ENCODE peak calls at places on chromosomes 2 and 18, in seven cellular contexts. Q is breast epithelium; N is effector memory CD4-positive, alpha-beta T cell; G is fibroblast of the aortic adventitia; V is NCI-H774; H is left cardiac atrium; S is NCI-H1105 treated with DMSO at 0.1 percent for 48 hours. K is an unnamed sample.

GRCh38 chr2:173667415-173667814 is 297.8 kb downstream of the SP3 start:
- DNase-seq in S (no peak), V (no peak), N (no peak), G (no peak), Q (no peak), H (no peak), K (peak)

GRCh38 chr18:50008306-50008705 is 186.6 kb downstream of the MYO5B start:
- DNase-seq in S (no peak), H (no peak), N (no peak), Q (no peak), V (no peak), G (no peak), K (no peak)

GRCh38 chr2:186256540-186256939 is 229.5 kb upstream of the ZC3H15 start:
- DNase-seq in N (no peak), S (peak), V (peak), G (peak), Q (no peak), H (no peak), K (peak)

GRCh38 chr2:154402138-154402714 is 296.3 kb upstream of the KCNJ3 start:
- DNase-seq in N (no peak), S (peak), V (no peak), G (peak), H (no peak), Q (no peak), K (peak)

GRCh38 chr2:130796280-130796679 is 40.4 kb upstream of the ARHGEF4 start:
- DNase-seq in N (no peak), S (no peak), H (no peak), Q (no peak), G (no peak), V (no peak), K (no peak)

GRCh38 chr18:1559563-1559962 is 654.9 kb downstream of the ADCYAP1 start:
- DNase-seq in N (no peak), G (no peak), H (no peak), V (no peak), Q (no peak), S (no peak), K (no peak)

GRCh38 chr2:235055891-235056516 is 104.2 kb downstream of the SH3BP4 start:
- DNase-seq in H (no peak), V (no peak), S (no peak), G (peak), Q (no peak), N (no peak), K (peak)

GRCh38 chr18:3931013-3931315 is 481.0 kb downstream of the TGIF1 start:
- DNase-seq in Q (no peak), H (no peak), V (no peak), N (no peak), G (no peak), S (no peak), K (no peak)

GRCh38 chr2:200703926-200704637 is 107.6 kb upstream of the BZW1 start:
- DNase-seq in V (no peak), H (no peak), S (no peak), Q (no peak), G (no peak), N (no peak), K (no peak)

GRCh38 chr2:45178854-45179253 is 169.6 kb upstream of the SIX2 start:
- DNase-seq in N (no peak), Q (no peak), H (no peak), G (peak), S (no peak), V (no peak), K (peak)

GRCh38 chr18:11891737-11892136 is 16.4 kb downstream of the MPPE1 start:
- DNase-seq in H (no peak), G (no peak), S (no peak), V (no peak), N (no peak), Q (no peak), K (no peak)

GRCh38 chr2:239002591-239002959 is 154.7 kb downstream of the TWIST2 start:
- DNase-seq in Q (no peak), S (no peak), N (no peak), V (no peak), G (no peak), H (no peak), K (no peak)

GRCh38 chr2:88669371-88670214 is 21.9 kb upstream of the RPIA start:
- DNase-seq in S (peak), N (no peak), Q (no peak), V (peak), G (peak), H (no peak), K (peak)

GRCh38 chr2:112230371-112230770 is 24.5 kb downstream of the ZC3H8 start:
- DNase-seq in H (no peak), G (no peak), Q (no peak), N (no peak), S (no peak), V (no peak), K (no peak)

GRCh38 chr2:130964931-130965330 is 128.2 kb downstream of the ARHGEF4 start:
- DNase-seq in V (no peak), N (no peak), S (no peak), G (no peak), H (no peak), Q (no peak), K (no peak)

GRCh38 chr2:235990344-235990743 is 177.8 kb downstream of the GBX2 start:
- DNase-seq in H (peak), S (peak), V (no peak), Q (no peak), N (no peak), G (no peak), K (no peak)

GRCh38 chr18:2570772-2571199 is 519 bp downstream of the METTL4 start:
- DNase-seq in H (peak), S (peak), V (peak), G (peak), Q (peak), N (peak), K (peak)

GRCh38 chr2:63591566-63592175 is 2.9 kb downstream of the MDH1 start:
- DNase-seq in S (no peak), N (no peak), H (no peak), V (no peak), G (no peak), Q (no peak), K (no peak)

GRCh38 chr18:55386545-55386944 is 201.4 kb downstream of the TCF4 start:
- DNase-seq in H (no peak), Q (no peak), N (no peak), G (no peak), S (no peak), V (no peak), K (no peak)

GRCh38 chr18:7535436-7536190 is 31.5 kb upstream of the PTPRM start:
- DNase-seq in N (no peak), Q (no peak), V (no peak), S (no peak), H (no peak), G (no peak), K (peak)

GRCh38 chr2:129717560-129718128 is 261.8 kb upstream of the RAB6C start:
- DNase-seq in H (no peak), G (no peak), V (no peak), Q (no peak), S (no peak), N (no peak), K (no peak)

GRCh38 chr2:30367232-30368070 is 79.6 kb upstream of the LCLAT1 start:
- DNase-seq in Q (no peak), H (no peak), S (no peak), N (no peak), G (peak), V (no peak), K (no peak)

GRCh38 chr2:54809814-54810213 is 86.4 kb downstream of the EML6 start:
- DNase-seq in S (no peak), H (no peak), G (peak), N (no peak), Q (no peak), V (no peak), K (peak)

GRCh38 chr2:99488999-99489757 is 639 bp downstream of the REV1 start:
- DNase-seq in V (peak), Q (peak), N (peak), S (peak), G (peak), H (peak), K (peak)

GRCh38 chr2:70516596-70516995 is 37.0 kb downstream of the TGFA start:
- DNase-seq in G (no peak), Q (peak), H (no peak), S (no peak), V (no peak), N (no peak), K (peak)

GRCh38 chr18:58507881-58508280 is 121.0 kb downstream of the ALPK2 start:
- DNase-seq in N (no peak), V (no peak), H (no peak), G (no peak), Q (no peak), S (no peak), K (no peak)

GRCh38 chr2:64859208-64860161 is 129.7 kb upstream of the SLC1A4 start:
- DNase-seq in Q (peak), H (peak), V (peak), S (peak), N (no peak), G (peak), K (peak)

GRCh38 chr18:50579061-50579774 is 19.3 kb downstream of the MAPK4 start:
- DNase-seq in V (no peak), G (no peak), N (no peak), S (no peak), H (no peak), Q (no peak), K (no peak)

GRCh38 chr2:11683486-11683885 is 13.5 kb upstream of the NTSR2 start:
- DNase-seq in H (no peak), N (no peak), Q (no peak), S (no peak), V (no peak), G (no peak), K (no peak)

GRCh38 chr2:177204417-177204816 is 8.2 kb upstream of the HNRNPA3 start:
- DNase-seq in N (no peak), V (no peak), S (no peak), G (no peak), Q (no peak), H (no peak), K (no peak)

GRCh38 chr2:12320027-12320734 is 396.6 kb upstream of the TRIB2 start:
- DNase-seq in S (no peak), G (peak), V (no peak), Q (no peak), H (no peak), N (no peak), K (no peak)

GRCh38 chr2:15200581-15200980 is 360.6 kb downstream of the NBAS start:
- DNase-seq in N (no peak), V (no peak), Q (no peak), S (no peak), H (no peak), G (no peak), K (no peak)